ENCODE peak calls at places on chromosomes 16 and 17, in six cellular contexts. One of them, this sample, is unnamed.

GRCh38 chr16:56941856-56942331 is 10.0 kb downstream of the HERPUD1 start:
- DNase-seq in neuronal stem cell: no peak
- DNase-seq in IMR-90: no peak
- DNase-seq in H1: no peak
- DNase-seq in trophoblast cell: no peak
- DNase-seq in mesenchymal stem cell: no peak
- DNase-seq in this sample: no peak

GRCh38 chr17:83005639-83006038 is 73.8 kb upstream of the METRNL start:
- DNase-seq in neuronal stem cell: no peak
- DNase-seq in IMR-90: no peak
- DNase-seq in H1: no peak
- DNase-seq in trophoblast cell: no peak
- DNase-seq in mesenchymal stem cell: no peak
- DNase-seq in this sample: no peak

GRCh38 chr16:82865412-82865811 is 238.6 kb downstream of the CDH13 start:
- DNase-seq in neuronal stem cell: no peak
- DNase-seq in IMR-90: no peak
- DNase-seq in H1: no peak
- DNase-seq in trophoblast cell: no peak
- DNase-seq in mesenchymal stem cell: no peak
- DNase-seq in this sample: no peak

GRCh38 chr17:7393613-7394451 is 493 bp downstream of the PLSCR3 start:
- DNase-seq in neuronal stem cell: no peak
- DNase-seq in IMR-90: no peak
- DNase-seq in H1: no peak
- DNase-seq in trophoblast cell: no peak
- DNase-seq in mesenchymal stem cell: peak; percentile 41
- DNase-seq in this sample: peak; percentile 81

GRCh38 chr17:38453951-38454421 is 25.7 kb downstream of the ARHGAP23 start:
- DNase-seq in neuronal stem cell: no peak
- DNase-seq in IMR-90: peak; percentile 38
- DNase-seq in H1: no peak
- DNase-seq in trophoblast cell: no peak
- DNase-seq in mesenchymal stem cell: peak; percentile 60
- DNase-seq in this sample: no peak

GRCh38 chr16:80369559-80369958 is 171.2 kb upstream of the DYNLRB2 start:
- DNase-seq in neuronal stem cell: peak; percentile 59
- DNase-seq in IMR-90: peak; percentile 60
- DNase-seq in H1: peak; percentile 36
- DNase-seq in trophoblast cell: peak; percentile 14
- DNase-seq in mesenchymal stem cell: peak; percentile 21
- DNase-seq in this sample: peak; percentile 61

GRCh38 chr17:81517339-81518112 is 4.9 kb upstream of the ACTG1 start:
- DNase-seq in neuronal stem cell: no peak
- DNase-seq in IMR-90: no peak
- DNase-seq in H1: no peak
- DNase-seq in trophoblast cell: peak; percentile 74
- DNase-seq in mesenchymal stem cell: peak; percentile 68
- DNase-seq in this sample: peak; percentile 70

GRCh38 chr17:8210761-8211458 is 535 bp upstream of the AURKB start:
- DNase-seq in neuronal stem cell: no peak
- DNase-seq in IMR-90: no peak
- DNase-seq in H1: no peak
- DNase-seq in trophoblast cell: no peak
- DNase-seq in mesenchymal stem cell: peak; percentile 22
- DNase-seq in this sample: no peak

GRCh38 chr16:69494993-69495392 is 70.6 kb downstream of the CYB5B start:
- DNase-seq in neuronal stem cell: no peak
- DNase-seq in IMR-90: no peak
- DNase-seq in H1: peak; percentile 29
- DNase-seq in trophoblast cell: peak; percentile 27
- DNase-seq in mesenchymal stem cell: no peak
- DNase-seq in this sample: peak; percentile 74

DNA sequence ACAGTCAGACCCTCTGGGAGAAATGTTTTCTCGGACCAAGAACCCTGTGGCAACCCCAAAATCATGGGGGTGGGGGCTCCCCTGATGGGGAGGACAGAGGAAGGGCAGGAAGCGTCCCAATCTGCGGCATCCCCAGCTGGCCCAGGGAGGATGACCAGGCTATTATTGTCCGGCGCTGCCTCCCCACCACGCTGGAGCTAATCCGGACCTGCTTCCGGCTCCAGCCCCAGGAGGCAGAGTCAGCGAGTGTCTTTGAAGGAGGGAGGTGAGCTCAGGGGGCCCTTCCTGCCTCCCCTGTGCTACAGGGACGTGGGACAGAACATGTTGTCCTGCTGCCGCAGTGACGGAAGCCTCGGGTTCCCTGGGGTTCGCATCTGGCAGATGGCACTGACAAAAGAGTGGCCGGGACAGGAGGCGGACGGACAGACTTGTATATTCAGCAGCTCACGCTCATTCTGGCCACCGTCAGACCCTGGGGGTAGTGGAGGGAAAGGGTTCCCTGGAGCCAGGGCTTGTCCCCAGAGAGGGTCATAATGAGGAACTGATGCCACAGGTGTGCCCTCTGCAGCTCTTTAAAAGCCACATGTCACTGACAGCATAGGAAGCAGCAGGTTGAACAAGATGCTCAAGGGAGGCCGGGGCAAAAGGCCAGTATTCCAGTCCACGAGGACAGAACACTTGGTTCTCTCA is 54.3 kb upstream of the CDC42EP4 start:
- DNase-seq in neuronal stem cell: no peak
- DNase-seq in IMR-90: no peak
- DNase-seq in H1: no peak
- DNase-seq in trophoblast cell: no peak
- DNase-seq in mesenchymal stem cell: no peak
- DNase-seq in this sample: no peak
- H3K14ac ChIP-seq in neuronal stem cell: peak overlapping the region; percentile 17
- H3K14ac ChIP-seq in IMR-90: no peak overlapping the region
- H3K14ac ChIP-seq in H1: no peak overlapping the region
- H3K14ac ChIP-seq in trophoblast cell: no peak overlapping the region
- H3K14ac ChIP-seq in mesenchymal stem cell: no peak overlapping the region
- H3K14ac ChIP-seq in this sample: no peak overlapping the region

GRCh38 chr16:76882105-76882504 is 308.9 kb upstream of the MON1B start:
- DNase-seq in neuronal stem cell: no peak
- DNase-seq in IMR-90: no peak
- DNase-seq in H1: no peak
- DNase-seq in trophoblast cell: no peak
- DNase-seq in mesenchymal stem cell: no peak
- DNase-seq in this sample: no peak
- H3K14ac ChIP-seq in neuronal stem cell: no peak overlapping the region
- H3K14ac ChIP-seq in IMR-90: no peak overlapping the region
- H3K14ac ChIP-seq in H1: no peak overlapping the region
- H3K14ac ChIP-seq in trophoblast cell: no peak overlapping the region
- H3K14ac ChIP-seq in mesenchymal stem cell: no peak overlapping the region
- H3K14ac ChIP-seq in this sample: no peak overlapping the region

DNA sequence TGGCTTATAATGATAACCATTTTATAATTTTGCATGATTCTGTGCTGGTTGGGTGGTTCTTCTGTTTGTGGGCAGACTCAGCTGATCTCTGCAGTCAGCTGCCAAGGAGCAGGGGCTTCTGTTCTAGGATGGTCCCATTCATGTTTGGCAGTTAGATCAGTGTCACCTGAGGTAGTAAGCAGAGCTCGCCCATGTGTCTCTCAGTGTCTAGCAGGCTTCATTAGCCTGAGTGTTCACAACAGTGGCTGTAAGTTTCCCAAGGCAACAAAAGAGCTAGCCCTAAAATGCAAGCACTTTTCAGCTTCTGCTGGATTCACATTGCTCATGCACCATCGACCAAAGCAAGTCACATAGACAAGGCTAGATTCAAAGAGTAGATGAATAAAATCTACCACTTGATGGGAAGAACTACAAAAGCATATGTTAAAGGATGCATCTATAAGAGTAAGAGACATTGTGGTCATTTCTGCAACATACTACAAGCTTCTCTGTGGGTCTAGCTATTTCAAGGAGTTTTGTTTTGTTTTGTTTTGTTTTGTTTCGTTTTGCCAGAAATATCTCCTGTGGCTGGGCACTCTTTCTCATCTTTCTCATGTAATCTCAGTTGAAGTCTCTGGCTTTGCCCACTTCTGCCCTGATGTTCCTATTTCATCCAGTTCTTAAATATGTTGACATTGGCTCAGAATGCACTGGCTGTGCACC is 180.8 kb downstream of the HS3ST4 start:
- DNase-seq in neuronal stem cell: no peak
- DNase-seq in IMR-90: no peak
- DNase-seq in H1: no peak
- DNase-seq in trophoblast cell: no peak
- DNase-seq in mesenchymal stem cell: no peak
- DNase-seq in this sample: no peak
- H3K14ac ChIP-seq in neuronal stem cell: no peak overlapping the region
- H3K14ac ChIP-seq in IMR-90: no peak overlapping the region
- H3K14ac ChIP-seq in H1: no peak overlapping the region
- H3K14ac ChIP-seq in trophoblast cell: no peak overlapping the region
- H3K14ac ChIP-seq in mesenchymal stem cell: no peak overlapping the region
- H3K14ac ChIP-seq in this sample: no peak overlapping the region

GRCh38 chr17:72458301-72458700 is 337.5 kb downstream of the SOX9 start:
- DNase-seq in neuronal stem cell: no peak
- DNase-seq in IMR-90: no peak
- DNase-seq in H1: no peak
- DNase-seq in trophoblast cell: no peak
- DNase-seq in mesenchymal stem cell: no peak
- DNase-seq in this sample: no peak
- H3K14ac ChIP-seq in neuronal stem cell: no peak overlapping the region
- H3K14ac ChIP-seq in IMR-90: no peak overlapping the region
- H3K14ac ChIP-seq in H1: no peak overlapping the region
- H3K14ac ChIP-seq in trophoblast cell: no peak overlapping the region
- H3K14ac ChIP-seq in mesenchymal stem cell: no peak overlapping the region
- H3K14ac ChIP-seq in this sample: no peak overlapping the region

GRCh38 chr16:86899156-86899555 is 320.8 kb downstream of the FOXL1 start:
- DNase-seq in neuronal stem cell: no peak
- DNase-seq in IMR-90: no peak
- DNase-seq in H1: no peak
- DNase-seq in trophoblast cell: no peak
- DNase-seq in mesenchymal stem cell: no peak
- DNase-seq in this sample: no peak
- H3K14ac ChIP-seq in neuronal stem cell: peak overlapping the region; percentile 3
- H3K14ac ChIP-seq in IMR-90: no peak overlapping the region
- H3K14ac ChIP-seq in H1: no peak overlapping the region
- H3K14ac ChIP-seq in trophoblast cell: no peak overlapping the region
- H3K14ac ChIP-seq in mesenchymal stem cell: no peak overlapping the region
- H3K14ac ChIP-seq in this sample: no peak overlapping the region

GRCh38 chr17:29596811-29597210 is 3.9 kb downstream of the ANKRD13B start:
- DNase-seq in neuronal stem cell: no peak
- DNase-seq in IMR-90: no peak
- DNase-seq in H1: no peak
- DNase-seq in trophoblast cell: no peak
- DNase-seq in mesenchymal stem cell: no peak
- DNase-seq in this sample: no peak
- H3K14ac ChIP-seq in neuronal stem cell: peak overlapping the region; percentile 58
- H3K14ac ChIP-seq in IMR-90: no peak overlapping the region
- H3K14ac ChIP-seq in H1: peak overlapping the region; percentile 0
- H3K14ac ChIP-seq in trophoblast cell: no peak overlapping the region
- H3K14ac ChIP-seq in mesenchymal stem cell: no peak overlapping the region
- H3K14ac ChIP-seq in this sample: no peak overlapping the region

DNA sequence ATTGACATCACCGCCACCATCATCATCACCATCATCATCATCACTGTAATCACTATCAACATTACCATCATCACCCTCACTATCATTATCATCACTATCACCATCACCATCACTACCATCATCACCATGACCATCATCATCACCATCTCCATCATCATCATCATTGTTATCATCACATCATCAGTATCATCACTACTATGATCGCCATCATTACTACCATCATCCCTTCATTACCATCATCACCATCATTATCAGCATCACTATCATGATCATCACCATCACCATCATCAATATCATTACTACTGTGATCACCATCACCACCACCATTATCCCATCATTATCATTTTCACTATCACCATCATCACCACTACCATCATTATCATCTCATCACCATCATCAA is 368.3 kb downstream of the SEC14L1 start:
- DNase-seq in neuronal stem cell: no peak
- DNase-seq in IMR-90: no peak
- DNase-seq in H1: no peak
- DNase-seq in trophoblast cell: no peak
- DNase-seq in mesenchymal stem cell: no peak
- DNase-seq in this sample: no peak
- H3K14ac ChIP-seq in neuronal stem cell: no peak overlapping the region
- H3K14ac ChIP-seq in IMR-90: no peak overlapping the region
- H3K14ac ChIP-seq in H1: no peak overlapping the region
- H3K14ac ChIP-seq in trophoblast cell: no peak overlapping the region
- H3K14ac ChIP-seq in mesenchymal stem cell: no peak overlapping the region
- H3K14ac ChIP-seq in this sample: no peak overlapping the region

GRCh38 chr16:53036066-53036465 is 16.6 kb downstream of the CHD9NB start:
- DNase-seq in neuronal stem cell: no peak
- DNase-seq in IMR-90: no peak
- DNase-seq in H1: no peak
- DNase-seq in trophoblast cell: peak; percentile 56
- DNase-seq in mesenchymal stem cell: no peak
- DNase-seq in this sample: no peak

GRCh38 chr16:53029971-53030370 is 22.7 kb downstream of the CHD9NB start:
- DNase-seq in neuronal stem cell: no peak
- DNase-seq in IMR-90: no peak
- DNase-seq in H1: no peak
- DNase-seq in trophoblast cell: no peak
- DNase-seq in mesenchymal stem cell: no peak
- DNase-seq in this sample: no peak

GRCh38 chr16:53035176-53035942 is 17.3 kb downstream of the CHD9NB start:
- DNase-seq in neuronal stem cell: no peak
- DNase-seq in IMR-90: no peak
- DNase-seq in H1: no peak
- DNase-seq in trophoblast cell: no peak
- DNase-seq in mesenchymal stem cell: no peak
- DNase-seq in this sample: no peak

GRCh38 chr16:53031323-53031942 is 21.3 kb downstream of the CHD9NB start:
- DNase-seq in neuronal stem cell: no peak
- DNase-seq in IMR-90: no peak
- DNase-seq in H1: no peak
- DNase-seq in trophoblast cell: no peak
- DNase-seq in mesenchymal stem cell: no peak
- DNase-seq in this sample: no peak

GRCh38 chr16:53034306-53034705 is 18.4 kb downstream of the CHD9NB start:
- DNase-seq in neuronal stem cell: no peak
- DNase-seq in IMR-90: peak; percentile 52
- DNase-seq in H1: no peak
- DNase-seq in trophoblast cell: peak; percentile 90
- DNase-seq in mesenchymal stem cell: no peak
- DNase-seq in this sample: no peak
- H3K14ac ChIP-seq in neuronal stem cell: no peak overlapping the region
- H3K14ac ChIP-seq in IMR-90: no peak overlapping the region
- H3K14ac ChIP-seq in H1: no peak overlapping the region
- H3K14ac ChIP-seq in trophoblast cell: no peak overlapping the region
- H3K14ac ChIP-seq in mesenchymal stem cell: no peak overlapping the region
- H3K14ac ChIP-seq in this sample: no peak overlapping the region

DNA sequence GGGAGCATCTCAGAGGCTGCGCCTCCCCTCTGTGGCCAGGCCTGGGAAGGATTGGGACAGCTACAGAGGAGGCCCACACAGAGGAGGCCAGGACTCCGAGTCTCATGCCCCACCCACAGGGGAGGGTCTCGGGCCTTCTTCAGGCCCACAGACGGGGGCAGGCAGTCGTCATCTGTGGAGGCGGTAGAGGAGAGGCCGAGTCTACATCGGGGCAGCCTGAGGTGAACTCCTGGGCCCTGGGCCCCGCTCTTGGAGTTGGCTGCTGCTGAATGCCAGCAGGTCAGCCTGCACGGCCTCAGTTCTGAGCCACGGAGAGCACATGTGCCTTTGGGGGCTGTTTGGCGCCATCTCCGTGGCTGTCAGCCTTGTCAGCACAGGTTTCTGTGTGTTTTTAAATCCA is 8.1 kb upstream of the NUDT16L1 start:
- DNase-seq in neuronal stem cell: no peak
- DNase-seq in IMR-90: no peak
- DNase-seq in H1: no peak
- DNase-seq in trophoblast cell: no peak
- DNase-seq in mesenchymal stem cell: no peak
- DNase-seq in this sample: no peak
- H3K14ac ChIP-seq in neuronal stem cell: no peak overlapping the region
- H3K14ac ChIP-seq in IMR-90: no peak overlapping the region
- H3K14ac ChIP-seq in H1: no peak overlapping the region
- H3K14ac ChIP-seq in trophoblast cell: no peak overlapping the region
- H3K14ac ChIP-seq in mesenchymal stem cell: no peak overlapping the region
- H3K14ac ChIP-seq in this sample: no peak overlapping the region

GRCh38 chr16:64880994-64881393 is 240.9 kb downstream of the CDH11 start:
- DNase-seq in neuronal stem cell: no peak
- DNase-seq in IMR-90: peak; percentile 15
- DNase-seq in H1: no peak
- DNase-seq in trophoblast cell: no peak
- DNase-seq in mesenchymal stem cell: no peak
- DNase-seq in this sample: no peak
- H3K14ac ChIP-seq in neuronal stem cell: no peak overlapping the region
- H3K14ac ChIP-seq in IMR-90: no peak overlapping the region
- H3K14ac ChIP-seq in H1: no peak overlapping the region
- H3K14ac ChIP-seq in trophoblast cell: no peak overlapping the region
- H3K14ac ChIP-seq in mesenchymal stem cell: no peak overlapping the region
- H3K14ac ChIP-seq in this sample: no peak overlapping the region